ENCODE peak calls at places on chromosomes 6 and 20, in eight cellular contexts. W, U, E, K, V, Y, Z and J are unnamed samples.

GRCh38 chr6:142850653-142851434 is 94.1 kb downstream of the HIVEP2 start:
- DNase-seq in E (no peak), Z (no peak), V (no peak), U (no peak), Y (no peak), W (no peak), K (peak), J (no peak)

GRCh38 chr20:41047975-41048305 is 19.3 kb downstream of the TOP1 start:
- DNase-seq in Y (no peak), V (no peak), E (no peak), K (peak), U (no peak), W (no peak), Z (no peak), J (no peak)

GRCh38 chr20:11247943-11248475 is 574.2 kb upstream of the JAG1 start:
- DNase-seq in Z (no peak), W (no peak), V (no peak), Y (no peak), E (no peak), U (no peak), K (no peak), J (no peak)

GRCh38 chr20:64084209-64085152 is at the start of gene LKAAEAR1:
- DNase-seq in V (no peak), U (no peak), W (no peak), Y (no peak), Z (no peak), E (peak), K (no peak), J (peak)

GRCh38 chr20:18007534-18008292 is 38.9 kb downstream of the MGME1 start:
- DNase-seq in Z (no peak), U (no peak), E (peak), Y (no peak), K (peak), W (no peak), V (no peak), J (no peak)

GRCh38 chr6:16769986-16770376 is 8.7 kb upstream of the ATXN1 start:
- DNase-seq in Z (no peak), W (no peak), E (no peak), V (no peak), Y (no peak), U (no peak), K (peak), J (no peak)

GRCh38 chr6:116390571-116390970 is 19.8 kb downstream of the DSE start:
- DNase-seq in Z (no peak), K (no peak), V (no peak), E (no peak), U (no peak), Y (no peak), W (no peak), J (no peak)

GRCh38 chr6:137218473-137218916 is 690 bp downstream of the IFNGR1 start:
- DNase-seq in W (peak), U (no peak), V (no peak), Y (no peak), Z (no peak), E (no peak), K (peak), J (no peak)

GRCh38 chr6:124131259-124131658 is 327.6 kb downstream of the NKAIN2 start:
- DNase-seq in U (no peak), K (no peak), Y (no peak), Z (no peak), W (no peak), E (no peak), V (no peak), J (no peak)

GRCh38 chr20:52145587-52145986 is 46.0 kb downstream of the ZFP64 start:
- DNase-seq in E (no peak), U (no peak), W (no peak), V (no peak), Z (no peak), K (no peak), Y (no peak), J (no peak)

GRCh38 chr6:125285936-125286335 is 15.8 kb downstream of the HDDC2 start:
- DNase-seq in E (no peak), Z (no peak), Y (no peak), V (no peak), U (no peak), W (no peak), K (no peak), J (no peak)

GRCh38 chr6:753486-753885 is 60.5 kb upstream of the EXOC2 start:
- DNase-seq in U (no peak), W (no peak), V (no peak), K (peak), Y (no peak), E (no peak), Z (no peak), J (no peak)

GRCh38 chr6:154984146-154984545 is 11.0 kb upstream of the TIAM2 start:
- DNase-seq in U (peak), Y (no peak), E (no peak), K (no peak), W (no peak), Z (no peak), V (no peak), J (no peak)

GRCh38 chr6:165227644-165228329 is 81.6 kb downstream of the C6orf118 start:
- DNase-seq in K (peak), W (no peak), U (no peak), E (no peak), Z (no peak), Y (no peak), V (no peak), J (no peak)

GRCh38 chr6:490251-491037 is 98.9 kb downstream of the IRF4 start:
- DNase-seq in E (no peak), U (no peak), Y (no peak), W (no peak), V (no peak), K (no peak), Z (no peak), J (no peak)

GRCh38 chr6:2792330-2792729 is 27.1 kb downstream of the WRNIP1 start:
- DNase-seq in Z (no peak), U (no peak), E (no peak), V (no peak), K (peak), W (no peak), Y (no peak), J (no peak)

GRCh38 chr6:6384520-6384919 is 64.1 kb upstream of the F13A1 start:
- DNase-seq in Y (no peak), W (no peak), E (no peak), K (no peak), V (no peak), U (no peak), Z (no peak), J (no peak)

GRCh38 chr6:35058041-35058675 is 83.0 kb downstream of the TCP11 start:
- DNase-seq in K (no peak), V (no peak), Y (no peak), Z (no peak), E (no peak), W (no peak), U (no peak), J (no peak)

GRCh38 chr20:17809714-17810631 is 110.2 kb downstream of the BANF2 start:
- DNase-seq in Y (no peak), W (no peak), V (no peak), U (no peak), K (peak), Z (no peak), E (no peak), J (no peak)

GRCh38 chr6:169956580-169956979 is 205.2 kb downstream of the ERMARD start:
- DNase-seq in U (no peak), V (no peak), E (peak), W (no peak), Z (no peak), K (no peak), Y (no peak), J (no peak)

GRCh38 chr6:132218063-132218696 is 183.1 kb downstream of the MOXD1 start:
- DNase-seq in Y (no peak), W (no peak), K (no peak), Z (no peak), V (no peak), U (no peak), E (no peak), J (no peak)

GRCh38 chr20:5973172-5973571 is 22.7 kb downstream of the MCM8 start:
- DNase-seq in Z (no peak), K (peak), U (peak), W (no peak), Y (no peak), V (no peak), E (no peak), J (no peak)

GRCh38 chr6:16228043-16228442 is 10.3 kb upstream of the GMPR start:
- DNase-seq in E (no peak), K (no peak), Z (no peak), U (no peak), Y (no peak), W (no peak), V (no peak), J (no peak)

GRCh38 chr6:34530753-34531365 is 25.3 kb downstream of the SPDEF start:
- DNase-seq in Y (no peak), U (no peak), E (no peak), W (no peak), V (no peak), Z (no peak), K (no peak), J (no peak)

GRCh38 chr6:139028658-139029469 is at the start of gene ABRACL:
- DNase-seq in W (peak), Z (peak), V (peak), K (peak), U (no peak), E (peak), Y (peak), J (peak)

GRCh38 chr6:3592371-3592941 is 135.6 kb upstream of the SLC22A23 start:
- DNase-seq in Y (no peak), E (no peak), K (peak), U (peak), V (no peak), W (no peak), Z (no peak), J (no peak)

GRCh38 chr6:33616913-33617312 is 4.2 kb upstream of the ITPR3 start:
- DNase-seq in Y (no peak), K (no peak), V (no peak), E (no peak), U (no peak), Z (no peak), W (no peak), J (no peak)

GRCh38 chr6:1689141-1689540 is 79.4 kb downstream of the FOXC1 start:
- DNase-seq in Z (no peak), U (no peak), V (no peak), Y (no peak), K (peak), W (no peak), E (no peak), J (no peak)

GRCh38 chr6:27495386-27496135 is 22.7 kb upstream of the ZNF184 start:
- DNase-seq in Y (peak), E (peak), V (no peak), Z (peak), W (no peak), K (peak), U (no peak), J (no peak)

GRCh38 chr6:153096792-153097191 is 34.3 kb downstream of the RGS17 start:
- DNase-seq in U (no peak), Y (no peak), Z (no peak), W (no peak), K (no peak), V (no peak), E (no peak), J (no peak)

GRCh38 chr6:46054531-46054930 is 38.9 kb upstream of the CLIC5 start:
- DNase-seq in Z (no peak), E (no peak), K (no peak), Y (no peak), U (no peak), V (no peak), W (no peak), J (no peak)